ENCODE peak calls at places on chromosomes 13 and 19, in six cellular contexts. One of them, this sample, is unnamed.

GRCh38 chr13:21465710-21466160 is 6.6 kb upstream of the ZDHHC20 start:
- DNase-seq in tibial nerve: no peak
- DNase-seq in ascending aorta: no peak
- DNase-seq in right cardiac atrium: no peak
- DNase-seq in AG04449: no peak
- DNase-seq in heart left ventricle: no peak
- DNase-seq in this sample: no peak

GRCh38 chr13:61148691-61149332 is 266.8 kb downstream of the PCDH20 start:
- DNase-seq in right cardiac atrium: no peak
- DNase-seq in ascending aorta: no peak
- DNase-seq in AG04449: no peak
- DNase-seq in tibial nerve: no peak
- DNase-seq in heart left ventricle: no peak
- DNase-seq in this sample: no peak

GRCh38 chr13:66794340-66795031 is 435.6 kb downstream of the PCDH9 start:
- DNase-seq in heart left ventricle: no peak
- DNase-seq in right cardiac atrium: no peak
- DNase-seq in ascending aorta: no peak
- DNase-seq in tibial nerve: no peak
- DNase-seq in AG04449: no peak
- DNase-seq in this sample: no peak

GRCh38 chr13:33483471-33483870 is 197.9 kb upstream of the STARD13 start:
- DNase-seq in AG04449: no peak
- DNase-seq in right cardiac atrium: no peak
- DNase-seq in ascending aorta: no peak
- DNase-seq in tibial nerve: no peak
- DNase-seq in heart left ventricle: no peak
- DNase-seq in this sample: no peak

GRCh38 chr13:57865600-57866294 is 234.2 kb downstream of the PCDH17 start:
- DNase-seq in AG04449: no peak
- DNase-seq in right cardiac atrium: no peak
- DNase-seq in heart left ventricle: no peak
- DNase-seq in tibial nerve: no peak
- DNase-seq in ascending aorta: no peak
- DNase-seq in this sample: no peak

GRCh38 chr13:42574011-42574410 is at the start of gene TNFSF11:
- DNase-seq in AG04449: no peak
- DNase-seq in heart left ventricle: no peak
- DNase-seq in tibial nerve: no peak
- DNase-seq in right cardiac atrium: no peak
- DNase-seq in ascending aorta: no peak
- DNase-seq in this sample: no peak

GRCh38 chr19:33377586-33378475 is 4.3 kb downstream of the CEBPG start:
- DNase-seq in tibial nerve: no peak
- DNase-seq in heart left ventricle: no peak
- DNase-seq in ascending aorta: no peak
- DNase-seq in right cardiac atrium: no peak
- DNase-seq in AG04449: no peak
- DNase-seq in this sample: no peak

GRCh38 chr13:47250141-47250540 is 353.3 kb upstream of the HTR2A start:
- DNase-seq in heart left ventricle: no peak
- DNase-seq in ascending aorta: no peak
- DNase-seq in AG04449: no peak
- DNase-seq in tibial nerve: no peak
- DNase-seq in right cardiac atrium: no peak
- DNase-seq in this sample: no peak

GRCh38 chr19:47100290-47100689 is 13.3 kb downstream of the ZC3H4 start:
- DNase-seq in heart left ventricle: peak
- DNase-seq in right cardiac atrium: no peak
- DNase-seq in tibial nerve: no peak
- DNase-seq in AG04449: no peak
- DNase-seq in ascending aorta: no peak
- DNase-seq in this sample: peak

GRCh38 chr19:46494115-46494935 is 1.3 kb downstream of the PNMA8B start:
- DNase-seq in heart left ventricle: peak
- DNase-seq in AG04449: no peak
- DNase-seq in right cardiac atrium: no peak
- DNase-seq in tibial nerve: no peak
- DNase-seq in ascending aorta: no peak
- DNase-seq in this sample: no peak

GRCh38 chr13:93118081-93118615 is 108.5 kb upstream of the GPC6 start:
- DNase-seq in tibial nerve: no peak
- DNase-seq in heart left ventricle: no peak
- DNase-seq in AG04449: no peak
- DNase-seq in right cardiac atrium: no peak
- DNase-seq in ascending aorta: no peak
- DNase-seq in this sample: no peak

GRCh38 chr13:100209857-100210580 is 121.1 kb downstream of the PCCA start:
- DNase-seq in tibial nerve: no peak
- DNase-seq in right cardiac atrium: no peak
- DNase-seq in heart left ventricle: no peak
- DNase-seq in AG04449: no peak
- DNase-seq in ascending aorta: no peak
- DNase-seq in this sample: no peak

GRCh38 chr13:80871481-80871880 is 530.6 kb upstream of the SPRY2 start:
- DNase-seq in heart left ventricle: no peak
- DNase-seq in tibial nerve: no peak
- DNase-seq in right cardiac atrium: no peak
- DNase-seq in AG04449: no peak
- DNase-seq in ascending aorta: no peak
- DNase-seq in this sample: no peak

GRCh38 chr13:46492946-46493345 is 60.0 kb upstream of the LRCH1 start:
- DNase-seq in AG04449: no peak
- DNase-seq in right cardiac atrium: no peak
- DNase-seq in ascending aorta: no peak
- DNase-seq in heart left ventricle: no peak
- DNase-seq in tibial nerve: no peak
- DNase-seq in this sample: no peak

GRCh38 chr19:11538232-11539036 is at the start of gene CNN1:
- DNase-seq in AG04449: no peak
- DNase-seq in ascending aorta: peak
- DNase-seq in right cardiac atrium: peak
- DNase-seq in tibial nerve: no peak
- DNase-seq in heart left ventricle: peak
- DNase-seq in this sample: no peak

GRCh38 chr13:76795701-76796695 is 90.2 kb downstream of the KCTD12 start:
- DNase-seq in ascending aorta: no peak
- DNase-seq in AG04449: no peak
- DNase-seq in right cardiac atrium: no peak
- DNase-seq in heart left ventricle: no peak
- DNase-seq in tibial nerve: no peak
- DNase-seq in this sample: no peak

GRCh38 chr19:41904118-41904870 is 21.3 kb downstream of the ARHGEF1 start:
- DNase-seq in ascending aorta: no peak
- DNase-seq in tibial nerve: no peak
- DNase-seq in right cardiac atrium: no peak
- DNase-seq in heart left ventricle: no peak
- DNase-seq in AG04449: no peak
- DNase-seq in this sample: peak

GRCh38 chr19:33505823-33506222 is 15.8 kb downstream of the PEPD start:
- DNase-seq in AG04449: no peak
- DNase-seq in heart left ventricle: no peak
- DNase-seq in ascending aorta: no peak
- DNase-seq in tibial nerve: no peak
- DNase-seq in right cardiac atrium: no peak
- DNase-seq in this sample: no peak

GRCh38 chr13:110971486-110971885 is 56.6 kb upstream of the ANKRD10 start:
- DNase-seq in AG04449: no peak
- DNase-seq in tibial nerve: no peak
- DNase-seq in right cardiac atrium: no peak
- DNase-seq in heart left ventricle: no peak
- DNase-seq in ascending aorta: no peak
- DNase-seq in this sample: no peak

GRCh38 chr13:48494874-48495273 is 38.0 kb downstream of the RCBTB2 start:
- DNase-seq in tibial nerve: no peak
- DNase-seq in ascending aorta: no peak
- DNase-seq in right cardiac atrium: no peak
- DNase-seq in heart left ventricle: no peak
- DNase-seq in AG04449: no peak
- DNase-seq in this sample: no peak

GRCh38 chr19:33673996-33674395 is 52.2 kb downstream of the CHST8 start:
- DNase-seq in tibial nerve: no peak
- DNase-seq in heart left ventricle: peak
- DNase-seq in right cardiac atrium: no peak
- DNase-seq in AG04449: no peak
- DNase-seq in ascending aorta: no peak
- DNase-seq in this sample: peak

GRCh38 chr19:13036366-13036976 is 41.2 kb downstream of the NFIX start:
- DNase-seq in right cardiac atrium: peak
- DNase-seq in tibial nerve: no peak
- DNase-seq in ascending aorta: no peak
- DNase-seq in heart left ventricle: no peak
- DNase-seq in AG04449: no peak
- DNase-seq in this sample: no peak

GRCh38 chr13:29937836-29938235 is 87.4 kb upstream of the UBL3 start:
- DNase-seq in tibial nerve: no peak
- DNase-seq in right cardiac atrium: no peak
- DNase-seq in heart left ventricle: no peak
- DNase-seq in AG04449: no peak
- DNase-seq in ascending aorta: no peak
- DNase-seq in this sample: no peak

GRCh38 chr19:48813123-48813911 is 2.5 kb upstream of the BCAT2 start:
- DNase-seq in ascending aorta: no peak
- DNase-seq in AG04449: no peak
- DNase-seq in heart left ventricle: no peak
- DNase-seq in tibial nerve: no peak
- DNase-seq in right cardiac atrium: no peak
- DNase-seq in this sample: no peak

GRCh38 chr13:79647518-79647917 is 166.6 kb downstream of the NDFIP2 start:
- DNase-seq in AG04449: no peak
- DNase-seq in ascending aorta: no peak
- DNase-seq in right cardiac atrium: no peak
- DNase-seq in tibial nerve: no peak
- DNase-seq in heart left ventricle: no peak
- DNase-seq in this sample: no peak

GRCh38 chr19:2476451-2477140 is 669 bp downstream of the GADD45B start:
- DNase-seq in tibial nerve: no peak
- DNase-seq in ascending aorta: no peak
- DNase-seq in heart left ventricle: no peak
- DNase-seq in right cardiac atrium: peak
- DNase-seq in AG04449: no peak
- DNase-seq in this sample: peak

GRCh38 chr13:40026741-40027140 is 371.3 kb downstream of the COG6 start:
- DNase-seq in ascending aorta: no peak
- DNase-seq in AG04449: no peak
- DNase-seq in heart left ventricle: no peak
- DNase-seq in right cardiac atrium: no peak
- DNase-seq in tibial nerve: no peak
- DNase-seq in this sample: no peak

GRCh38 chr19:3721900-3722442 is 13.8 kb downstream of the TJP3 start:
- DNase-seq in right cardiac atrium: no peak
- DNase-seq in AG04449: no peak
- DNase-seq in heart left ventricle: no peak
- DNase-seq in ascending aorta: no peak
- DNase-seq in tibial nerve: no peak
- DNase-seq in this sample: no peak
- H3K4me3 ChIP-seq in right cardiac atrium: peak
- H3K4me3 ChIP-seq in AG04449: no peak
- H3K4me3 ChIP-seq in heart left ventricle: no peak
- H3K4me3 ChIP-seq in ascending aorta: no peak
- H3K4me3 ChIP-seq in tibial nerve: no peak
- H3K4me3 ChIP-seq in this sample: no peak

GRCh38 chr13:25167775-25168174 is 4.3 kb downstream of the AMER2 start:
- DNase-seq in tibial nerve: no peak
- DNase-seq in right cardiac atrium: no peak
- DNase-seq in heart left ventricle: no peak
- DNase-seq in AG04449: no peak
- DNase-seq in ascending aorta: no peak
- DNase-seq in this sample: no peak
- H3K4me3 ChIP-seq in tibial nerve: no peak
- H3K4me3 ChIP-seq in right cardiac atrium: no peak
- H3K4me3 ChIP-seq in heart left ventricle: no peak
- H3K4me3 ChIP-seq in AG04449: no peak
- H3K4me3 ChIP-seq in ascending aorta: no peak
- H3K4me3 ChIP-seq in this sample: no peak

DNA sequence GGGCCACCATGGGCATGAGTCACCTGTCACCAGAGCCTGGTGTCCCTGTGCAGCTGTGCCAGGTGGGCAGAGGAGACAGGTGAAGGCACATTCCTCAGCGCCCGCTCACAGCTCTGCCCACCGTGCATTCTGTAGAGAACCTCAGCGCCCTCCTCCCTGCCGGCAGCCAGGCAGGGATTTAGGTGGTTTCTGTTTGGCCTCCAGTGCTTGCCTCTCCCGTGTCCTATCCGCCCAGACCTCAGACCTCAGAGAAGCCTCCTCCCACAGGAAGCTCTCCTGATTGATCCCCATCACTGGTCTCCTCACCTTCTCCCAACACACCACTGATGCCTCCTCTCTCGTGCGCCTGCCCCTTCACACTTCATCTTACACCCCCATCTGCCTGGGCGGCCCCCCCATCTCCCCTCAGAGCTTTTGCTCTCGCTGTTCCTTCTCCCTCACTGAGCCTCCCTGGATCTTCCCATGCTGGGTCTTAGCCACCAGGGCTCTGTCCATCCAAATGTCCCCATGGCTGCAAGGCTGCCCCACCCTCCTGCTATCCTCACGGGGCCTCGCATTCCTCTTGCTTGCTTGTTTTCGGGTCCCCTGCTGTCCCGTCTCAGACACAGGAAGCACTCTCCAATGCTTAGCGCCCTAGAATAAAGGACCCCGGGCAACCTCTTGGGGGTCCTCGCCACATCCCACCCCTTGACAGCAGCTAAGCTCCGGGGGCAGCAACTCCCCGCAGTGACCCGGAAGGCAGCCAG is 23.9 kb downstream of the SH3GL1 start:
- DNase-seq in ascending aorta: no peak
- DNase-seq in heart left ventricle: no peak
- DNase-seq in right cardiac atrium: no peak
- DNase-seq in AG04449: no peak
- DNase-seq in tibial nerve: no peak
- DNase-seq in this sample: no peak
- H3K4me3 ChIP-seq in ascending aorta: no peak
- H3K4me3 ChIP-seq in heart left ventricle: no peak
- H3K4me3 ChIP-seq in right cardiac atrium: no peak
- H3K4me3 ChIP-seq in AG04449: no peak
- H3K4me3 ChIP-seq in tibial nerve: no peak
- H3K4me3 ChIP-seq in this sample: no peak

DNA sequence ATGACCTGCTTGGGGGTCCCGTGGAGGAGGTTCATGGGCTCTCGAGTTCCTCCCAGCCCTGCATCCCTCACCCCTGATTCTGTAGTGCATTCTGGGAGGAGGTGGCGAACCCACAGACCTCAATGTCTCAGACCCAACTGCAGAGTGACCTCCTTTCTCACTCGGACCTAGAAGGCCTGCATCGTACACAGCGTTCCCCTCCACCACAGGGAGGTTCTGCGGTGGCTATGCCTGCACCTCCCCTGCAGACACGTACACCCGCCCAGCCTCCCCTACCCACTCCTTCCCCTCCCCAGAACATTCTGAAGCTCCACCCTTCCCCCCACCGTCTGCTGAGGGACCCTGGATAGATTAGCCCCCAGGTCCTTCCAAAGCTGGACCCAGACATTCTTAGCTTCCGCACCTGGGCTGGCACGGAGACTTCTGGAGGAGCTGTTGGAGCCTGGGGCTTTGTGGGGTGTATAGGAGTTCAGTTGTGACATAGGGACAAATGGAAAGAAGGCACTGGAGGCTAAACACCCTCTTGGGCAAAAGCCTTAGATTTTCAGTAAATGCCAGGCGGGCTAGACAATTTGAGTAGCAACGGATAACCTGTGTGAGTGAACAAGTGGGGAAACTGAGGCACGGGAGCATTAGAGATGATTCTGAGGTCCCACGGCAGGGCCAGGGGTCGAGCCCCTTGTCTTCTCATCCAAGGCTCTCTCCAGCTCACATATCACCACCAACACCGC is 455 bp upstream of the FSD1 start:
- DNase-seq in AG04449: no peak
- DNase-seq in right cardiac atrium: no peak
- DNase-seq in heart left ventricle: no peak
- DNase-seq in ascending aorta: no peak
- DNase-seq in tibial nerve: no peak
- DNase-seq in this sample: no peak
- H3K4me3 ChIP-seq in AG04449: peak
- H3K4me3 ChIP-seq in right cardiac atrium: no peak
- H3K4me3 ChIP-seq in heart left ventricle: no peak
- H3K4me3 ChIP-seq in ascending aorta: peak
- H3K4me3 ChIP-seq in tibial nerve: no peak
- H3K4me3 ChIP-seq in this sample: peak